ENCODE peak calls at places on chromosomes 3 and 15, in seven cellular contexts. K is testis, F is foreskin fibroblast, A is astrocyte of the spinal cord, V is colonic mucosa, X is cardiac muscle cell, J is Caco-2. N is an unnamed sample.
A peak's percentile ranks its signal among the peaks of the same experiment; 100 is the strongest.

GRCh38 chr3:20039765-20040475 is at the start of gene KAT2B:
- DNase-seq in V (peak; percentile 85), J (peak; percentile 72), X (peak; percentile 91), A (peak; percentile 60), F (peak; percentile 86), K (peak; percentile 85), N (peak; percentile 49)

GRCh38 chr15:66704019-66704782 is 2.2 kb downstream of the SMAD6 start:
- DNase-seq in J (no peak), X (no peak), V (peak; percentile 40), F (no peak), A (no peak), K (peak; percentile 28), N (no peak)

GRCh38 chr3:52451237-52452083 is 2.4 kb downstream of the TNNC1 start:
- DNase-seq in X (no peak), V (no peak), A (no peak), K (no peak), F (no peak), J (peak; percentile 63), N (no peak)

GRCh38 chr3:188153949-188154757 is at the start of gene LPP:
- DNase-seq in A (peak; percentile 76), K (peak; percentile 78), F (peak; percentile 88), X (peak; percentile 81), V (peak; percentile 80), J (peak; percentile 79), N (peak; percentile 67)

GRCh38 chr3:171005648-171006047 is 20.9 kb downstream of the SLC2A2 start:
- DNase-seq in A (no peak), V (no peak), X (no peak), F (peak; percentile 84), J (no peak), K (no peak), N (peak; percentile 75)

GRCh38 chr3:14988988-14989394 is 41.6 kb downstream of the NR2C2 start:
- DNase-seq in J (no peak), V (no peak), X (peak; percentile 7), K (no peak), F (no peak), A (no peak), N (no peak)

GRCh38 chr15:69755571-69756310 is 303.1 kb downstream of the RPLP1 start:
- DNase-seq in V (peak; percentile 50), A (peak; percentile 42), J (no peak), X (no peak), K (no peak), F (no peak), N (peak; percentile 14)

GRCh38 chr3:14175383-14176037 is 2.9 kb downstream of the XPC start:
- DNase-seq in V (no peak), K (no peak), J (no peak), X (no peak), F (peak; percentile 46), A (peak; percentile 42), N (peak; percentile 30)

GRCh38 chr3:136889947-136890346 is 27.9 kb downstream of the NCK1 start:
- DNase-seq in X (no peak), K (no peak), V (no peak), F (no peak), J (no peak), A (no peak), N (no peak)

DNA sequence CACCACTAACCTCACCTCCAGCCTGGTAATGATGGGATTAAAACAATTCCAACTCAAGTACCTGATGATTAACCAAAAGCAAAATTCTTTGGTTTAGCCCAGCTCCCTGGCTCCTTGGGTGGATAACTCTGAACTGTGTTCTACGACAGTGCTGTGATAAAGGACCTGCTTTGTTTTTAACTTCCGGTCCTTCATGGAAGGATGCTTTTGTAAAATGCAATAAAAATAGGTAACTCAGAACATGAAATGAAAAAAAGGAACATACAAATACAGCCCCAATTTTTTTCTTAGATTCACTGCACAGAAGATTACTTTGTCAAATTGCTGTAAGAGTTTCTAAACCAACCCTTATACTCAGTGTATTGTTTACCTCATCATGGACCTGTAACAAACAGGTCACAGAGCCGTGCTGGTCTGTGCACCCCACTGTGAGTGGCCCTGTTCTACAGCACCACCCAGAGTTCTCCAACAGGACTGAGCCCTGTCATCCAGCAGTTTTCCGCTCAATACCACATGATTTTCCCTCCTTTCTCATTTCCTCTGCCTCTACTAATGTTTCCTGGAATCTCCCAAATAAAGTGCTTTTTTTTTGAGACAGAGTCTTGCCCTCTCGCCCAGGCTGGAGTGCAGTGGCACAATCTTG is 4.9 kb upstream of the PCYT1A start:
- DNase-seq in A (no peak), J (no peak), F (no peak), V (no peak), K (no peak), X (no peak), N (no peak)
- H3K4me3 ChIP-seq in A (no peak overlapping the region), J (no peak overlapping the region), F (no peak overlapping the region), V (no peak overlapping the region), K (no peak overlapping the region), X (no peak overlapping the region), N (no peak overlapping the region)

GRCh38 chr3:71652786-71653419 is 69.4 kb upstream of the FOXP1 start:
- DNase-seq in A (peak; percentile 74), K (peak; percentile 58), X (peak; percentile 50), V (peak; percentile 32), J (peak; percentile 55), F (peak; percentile 76), N (peak; percentile 79)
- TF ChIP-seq CTCF in A (peak; percentile 42), K (peak; percentile 17), X (peak; percentile 50), V (peak; percentile 36), J (peak; percentile 52), F (peak; percentile 45), N (peak; percentile 49)

DNA sequence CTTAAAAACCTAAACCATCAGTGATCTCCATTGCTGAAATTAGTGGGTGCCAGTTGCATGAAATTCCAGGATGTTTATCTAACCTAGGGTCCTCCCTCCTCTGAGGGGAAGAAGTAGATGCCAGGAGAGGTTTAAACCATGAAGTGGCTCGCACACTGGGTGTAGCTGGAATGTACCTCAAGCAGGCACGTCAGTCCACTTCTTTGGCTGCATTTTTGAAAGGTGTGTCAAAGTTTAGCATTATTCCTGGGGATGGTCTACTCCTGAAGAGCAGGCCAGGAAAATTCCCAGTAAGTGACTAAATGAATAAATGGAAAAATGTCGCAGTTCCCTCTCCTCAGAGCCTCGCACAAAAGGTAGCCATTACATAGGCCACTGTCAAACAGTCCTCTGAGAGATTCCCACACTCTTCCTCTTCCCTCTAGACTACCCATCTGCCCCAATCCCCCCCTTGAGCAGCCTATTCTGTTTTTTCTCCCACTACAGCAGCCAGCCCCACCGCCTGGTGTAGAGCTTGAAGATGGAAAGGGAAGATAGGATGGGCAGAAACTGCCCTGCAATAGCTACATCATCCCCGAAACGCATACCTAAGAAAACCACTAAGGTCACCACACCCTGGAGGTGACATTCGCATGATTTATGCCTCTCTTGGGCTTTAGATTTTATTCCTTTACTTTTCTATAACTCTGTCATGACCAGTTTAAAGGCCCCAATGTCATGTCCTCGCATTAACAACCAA is 663 bp upstream of the TMOD3 start:
- DNase-seq in J (no peak), F (no peak), A (no peak), X (no peak), V (no peak), K (no peak), N (no peak)
- H3K4me3 ChIP-seq in J (no peak overlapping the region), F (no peak overlapping the region), A (peak overlapping the region; percentile 61), X (no peak overlapping the region), V (no peak overlapping the region), K (peak overlapping the region; percentile 91), N (no peak overlapping the region)

GRCh38 chr3:57298041-57298440 is 5.6 kb upstream of the ASB14 start:
- DNase-seq in F (peak; percentile 74), A (peak; percentile 28), X (no peak), K (no peak), V (no peak), J (no peak), N (peak; percentile 16)
- TF ChIP-seq CTCF in F (no peak), A (peak; percentile 9), X (no peak), K (no peak), V (no peak), J (no peak), N (peak; percentile 21)

GRCh38 chr15:40769310-40770146 is at the start of gene C15orf62:
- DNase-seq in K (no peak), V (peak; percentile 76), A (peak; percentile 62), J (no peak), F (peak; percentile 51), X (no peak), N (peak; percentile 65)
- H3K4me3 ChIP-seq in K (no peak within 1 kb of the TSS), V (peak within 1 kb of the TSS; percentile 15), A (no peak within 1 kb of the TSS), J (no peak within 1 kb of the TSS), F (no peak within 1 kb of the TSS), X (no peak within 1 kb of the TSS), N (no peak within 1 kb of the TSS)

DNA sequence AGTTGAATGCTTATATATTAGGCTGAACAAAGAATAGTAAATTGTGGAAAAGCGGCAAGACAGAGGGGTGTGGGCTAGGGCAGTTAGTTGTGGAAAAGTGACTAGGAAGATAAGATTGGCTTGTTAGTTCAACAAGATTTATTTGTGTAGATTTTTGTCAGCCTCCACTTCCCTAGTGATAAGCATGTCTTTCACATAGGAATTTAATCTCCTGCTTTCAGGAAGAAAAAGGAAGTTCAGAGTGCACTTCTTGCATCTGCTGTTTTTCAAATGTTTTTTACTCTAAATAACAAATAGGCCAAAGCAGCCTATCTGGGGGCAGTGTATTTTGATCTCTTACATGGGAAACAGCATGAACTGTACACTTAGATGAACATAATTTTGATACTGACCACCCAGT is 919.9 kb downstream of the NAALADL2 start:
- DNase-seq in V (no peak), K (no peak), X (no peak), A (no peak), F (no peak), J (no peak), N (no peak)
- TF ChIP-seq CTCF in V (no peak), K (no peak), X (no peak), A (no peak), F (no peak), J (no peak), N (no peak)

DNA sequence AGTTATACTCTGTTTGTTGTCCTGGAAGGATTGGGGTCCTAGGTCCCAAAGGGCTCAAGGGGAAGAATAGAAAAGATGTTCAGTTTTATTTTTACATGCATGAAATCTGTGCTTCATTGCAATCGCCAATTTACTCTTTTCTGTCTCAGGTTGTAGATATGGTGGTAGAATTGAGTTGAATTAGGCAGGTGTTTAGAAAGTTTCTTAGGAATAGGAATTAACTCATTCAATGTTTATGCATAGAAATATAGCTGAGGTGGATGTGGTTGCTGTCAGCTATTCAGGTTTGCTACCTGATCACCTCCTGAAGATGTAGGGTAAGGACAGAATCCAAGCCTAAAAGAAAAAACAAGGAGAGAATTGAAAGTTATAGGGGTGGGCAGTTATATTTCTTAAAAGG is 1.4 kb downstream of the ARPP21 start:
- DNase-seq in J (no peak), K (no peak), X (no peak), V (no peak), F (no peak), A (no peak), N (no peak)
- H3K4me3 ChIP-seq in J (no peak overlapping the region), K (no peak overlapping the region), X (no peak overlapping the region), V (no peak overlapping the region), F (no peak overlapping the region), A (no peak overlapping the region), N (no peak overlapping the region)

GRCh38 chr3:168847293-168847883 is 751.7 kb upstream of the GOLIM4 start:
- DNase-seq in V (no peak), F (peak; percentile 78), A (peak; percentile 66), K (peak; percentile 17), J (no peak), X (peak; percentile 55), N (peak; percentile 66)
- TF ChIP-seq CTCF in V (peak; percentile 42), F (peak; percentile 39), A (peak; percentile 48), K (peak; percentile 27), J (peak; percentile 56), X (peak; percentile 51), N (peak; percentile 42)

GRCh38 chr15:85318048-85318731 is 62.2 kb upstream of the AKAP13 start:
- DNase-seq in K (no peak), A (peak; percentile 97), V (peak; percentile 81), F (peak; percentile 95), X (no peak), J (peak; percentile 62), N (peak; percentile 79)
- H3K4me3 ChIP-seq in K (no peak overlapping the region), A (no peak overlapping the region), V (no peak overlapping the region), F (no peak overlapping the region), X (no peak overlapping the region), J (no peak overlapping the region), N (no peak overlapping the region)